ENCODE peak calls at places on chromosomes 7 and 10, in four cellular contexts. M is adrenal gland, X is cardiac muscle cell, E is body of pancreas. H is an unnamed sample.

GRCh38 chr10:123769647-123770046 is 103.5 kb downstream of the GPR26 start:
- DNase-seq in M (no peak), E (no peak), X (peak; percentile 17), H (no peak)

GRCh38 chr7:4241791-4242190 is 440.3 kb upstream of the FOXK1 start:
- DNase-seq in E (no peak), X (no peak), M (no peak), H (no peak)

GRCh38 chr7:64774204-64774842 is 19.9 kb upstream of the ZNF138 start:
- DNase-seq in E (no peak), X (no peak), M (no peak), H (no peak)

GRCh38 chr7:46215987-46216567 is 295.0 kb upstream of the IGFBP3 start:
- DNase-seq in X (peak; percentile 55), E (peak; percentile 70), M (no peak), H (no peak)

GRCh38 chr7:77684030-77684429 is 12.2 kb upstream of the RSBN1L start:
- DNase-seq in E (peak; percentile 35), M (no peak), X (peak; percentile 18), H (no peak)

GRCh38 chr10:128287099-128287498 is 160.9 kb upstream of the MKI67 start:
- DNase-seq in E (no peak), X (no peak), M (no peak), H (no peak)

GRCh38 chr10:132595850-132596249 is 58.3 kb downstream of the INPP5A start:
- DNase-seq in E (no peak), X (no peak), M (no peak), H (no peak)

GRCh38 chr10:102514487-102515311 is 10.9 kb downstream of the SUFU start:
- DNase-seq in X (no peak), E (no peak), M (no peak), H (no peak)

GRCh38 chr10:11867497-11867896 is 44.3 kb downstream of the PROSER2 start:
- DNase-seq in E (no peak), M (no peak), X (no peak), H (no peak)

GRCh38 chr7:79199961-79200360 is 253.5 kb downstream of the MAGI2 start:
- DNase-seq in E (no peak), M (no peak), X (no peak), H (no peak)

GRCh38 chr7:144011458-144012230 is 11.5 kb downstream of the OR6B1 start:
- DNase-seq in M (no peak), X (no peak), E (no peak), H (no peak)

GRCh38 chr7:105020926-105021325 is 6.9 kb downstream of the KMT2E start:
- DNase-seq in X (no peak), E (no peak), M (no peak), H (no peak)

DNA sequence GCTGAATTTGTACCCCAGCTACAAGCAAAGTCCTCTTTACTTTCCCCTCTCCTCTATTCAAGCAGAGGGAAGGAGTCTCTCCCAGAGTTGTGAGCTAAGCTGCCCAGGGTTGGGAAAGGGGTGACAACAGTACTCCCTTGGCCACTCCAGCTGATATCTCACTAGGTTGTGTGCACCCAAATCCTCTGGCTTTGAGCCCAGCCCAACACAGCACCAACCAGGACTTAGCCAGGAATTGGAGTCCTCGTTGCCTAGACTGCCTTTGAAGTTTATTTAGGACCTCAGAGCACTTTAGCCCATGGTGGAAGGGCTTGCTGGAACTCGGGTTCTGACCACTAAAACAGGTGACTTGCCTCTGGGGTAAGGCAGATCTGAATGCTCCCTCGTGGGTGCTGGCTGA is 35.7 kb upstream of the DYNC1I1 start:
- DNase-seq in M (no peak), E (no peak), X (no peak), H (no peak)
- H3K4me1 ChIP-seq in M (no peaks in the 10 kb centered on the region), E (no peaks in the 10 kb centered on the region), X (no peaks in the 10 kb centered on the region), H (no peaks in the 10 kb centered on the region)

DNA sequence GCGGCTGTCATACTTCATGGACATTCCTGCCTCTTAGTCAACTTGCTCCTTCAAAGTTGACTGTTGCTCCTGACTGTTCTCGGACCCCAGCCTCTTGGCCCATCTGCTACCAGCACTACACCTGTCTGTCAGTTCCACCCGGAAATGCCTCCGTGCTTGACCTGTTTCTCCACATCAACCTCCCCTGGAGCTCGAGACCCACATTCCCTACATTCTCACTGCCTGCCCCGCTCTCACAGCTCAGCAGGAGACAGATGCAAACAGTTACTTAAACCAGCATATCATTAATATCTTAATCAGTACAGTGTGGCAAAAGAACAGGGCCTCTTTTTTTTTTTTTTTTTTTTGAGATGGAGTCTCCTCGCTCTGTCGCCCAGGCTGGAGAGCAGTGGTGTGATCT is 174.3 kb downstream of the NRP1 start:
- DNase-seq in M (no peak), E (peak; percentile 49), X (no peak), H (no peak)
- H3K4me1 ChIP-seq in M (no peaks in the 10 kb centered on the region), E (peaks cover 22% of the 10 kb centered on the region), X (peaks cover 2% of the 10 kb centered on the region), H (no peaks in the 10 kb centered on the region)

GRCh38 chr10:32954080-32954479 is 4.0 kb downstream of the ITGB1 start:
- DNase-seq in X (no peak), M (no peak), E (no peak), H (no peak)
- H3K4me1 ChIP-seq in X (peaks cover 59% of the 10 kb centered on the region), M (peaks cover 79% of the 10 kb centered on the region), E (peaks cover 64% of the 10 kb centered on the region), H (peaks cover 4% of the 10 kb centered on the region)

GRCh38 chr7:128008141-128008540 is 23.1 kb downstream of the LRRC4 start:
- DNase-seq in X (no peak), E (no peak), M (no peak), H (no peak)
- H3K4me1 ChIP-seq in X (peaks cover 73% of the 10 kb centered on the region), E (peaks cover 74% of the 10 kb centered on the region), M (peaks cover 83% of the 10 kb centered on the region), H (peaks cover 4% of the 10 kb centered on the region)

DNA sequence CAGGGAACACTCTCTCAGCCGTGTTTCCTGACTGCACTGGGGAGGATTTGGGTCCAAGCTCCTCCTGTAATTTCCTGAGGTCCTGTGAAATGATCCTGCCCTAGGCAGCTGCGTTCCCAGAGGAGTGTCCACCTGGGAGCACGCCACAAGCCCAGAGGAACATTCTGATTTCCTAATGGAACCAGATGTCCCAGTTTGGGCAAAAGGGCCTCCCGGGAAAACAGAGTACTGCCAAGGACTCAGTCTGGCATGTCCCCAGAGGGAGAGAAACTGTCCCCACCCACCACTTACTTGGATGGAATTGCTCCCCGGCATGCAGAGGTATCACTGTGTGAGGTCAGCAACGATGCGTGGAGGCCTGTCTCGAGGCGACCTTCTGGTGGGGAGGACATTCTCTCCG is 34.5 kb downstream of the ASB13 start:
- DNase-seq in E (peak; percentile 87), X (no peak), M (no peak), H (no peak)
- H3K4me1 ChIP-seq in E (peaks cover 70% of the 10 kb centered on the region), X (no peaks in the 10 kb centered on the region), M (peaks cover 18% of the 10 kb centered on the region), H (no peaks in the 10 kb centered on the region)